ENCODE peak calls at places on chromosome 5, in six cellular contexts. J is GM12892; C is astrocyte; F is cardiac muscle cell; D is stimulated activated CD4-positive, alpha-beta T cell treated with anti-CD3 and anti-CD28 coated beads, TNF-alpha, amount 100 ng/mL, for 48 hours; U is fibroblast of the conjunctiva. W is an unnamed sample.

GRCh38 chr5:172235132-172235780 is 41.3 kb downstream of the EFCAB9 start:
- DNase-seq in J (no peak), C (peak), F (peak), D (no peak), U (no peak), W (peak)

GRCh38 chr5:34656001-34656699 is at the start of gene RAI14:
- DNase-seq in J (peak), C (peak), F (peak), D (no peak), U (peak), W (peak)

GRCh38 chr5:170788626-170789304 is 5.2 kb downstream of the GABRP start:
- DNase-seq in J (no peak), C (no peak), F (no peak), D (no peak), U (no peak), W (peak)

GRCh38 chr5:137599479-137599878 is 100.4 kb upstream of the SPOCK1 start:
- DNase-seq in J (no peak), C (no peak), F (no peak), D (no peak), U (no peak), W (no peak)

GRCh38 chr5:149561848-149562247 is 10.6 kb upstream of the CSNK1A1 start:
- DNase-seq in J (no peak), C (peak), F (peak), D (no peak), U (peak), W (peak)

GRCh38 chr5:152349683-152350526 is 55.2 kb downstream of the NMUR2 start:
- DNase-seq in J (peak), C (peak), F (peak), D (no peak), U (no peak), W (peak)

GRCh38 chr5:73950441-73950873 is 324.5 kb downstream of the ARHGEF28 start:
- DNase-seq in J (no peak), C (peak), F (no peak), D (no peak), U (no peak), W (no peak)

GRCh38 chr5:15376803-15377202 is 123.2 kb upstream of the FBXL7 start:
- DNase-seq in J (no peak), C (no peak), F (peak), D (no peak), U (no peak), W (no peak)

GRCh38 chr5:169433221-169433651 is 132.3 kb upstream of the SLIT3 start:
- DNase-seq in J (no peak), C (no peak), F (no peak), D (no peak), U (no peak), W (no peak)

GRCh38 chr5:142814122-142814521 is 43.9 kb downstream of the ARHGAP26 start:
- DNase-seq in J (no peak), C (no peak), F (peak), D (no peak), U (no peak), W (no peak)

GRCh38 chr5:143515829-143516228 is 112.3 kb upstream of the NR3C1 start:
- DNase-seq in J (no peak), C (no peak), F (no peak), D (no peak), U (peak), W (no peak)

GRCh38 chr5:151675956-151676712 is 10.6 kb downstream of the SPARC start:
- DNase-seq in J (no peak), C (no peak), F (no peak), D (no peak), U (no peak), W (no peak)

GRCh38 chr5:139140631-139141071 is 57.5 kb downstream of the SIL1 start:
- DNase-seq in J (no peak), C (peak), F (no peak), D (no peak), U (no peak), W (no peak)

GRCh38 chr5:79032031-79032711 is 37.3 kb downstream of the DMGDH start:
- DNase-seq in J (no peak), C (peak), F (no peak), D (no peak), U (no peak), W (no peak)

GRCh38 chr5:7261049-7261448 is 134.9 kb upstream of the ADCY2 start:
- DNase-seq in J (no peak), C (peak), F (peak), D (no peak), U (peak), W (peak)

GRCh38 chr5:176818391-176819098 is 8.2 kb downstream of the UNC5A start:
- DNase-seq in J (no peak), C (no peak), F (no peak), D (no peak), U (no peak), W (peak)

GRCh38 chr5:64506567-64507321 is 929 bp downstream of the RGS7BP start:
- DNase-seq in J (peak), C (no peak), F (no peak), D (no peak), U (no peak), W (no peak)

GRCh38 chr5:1443991-1444360 is 1.3 kb downstream of the SLC6A3 start:
- DNase-seq in J (no peak), C (no peak), F (no peak), D (no peak), U (no peak), W (no peak)

GRCh38 chr5:35404701-35405100 is 174.4 kb upstream of the PRLR start:
- DNase-seq in J (no peak), C (no peak), F (no peak), D (no peak), U (no peak), W (no peak)

GRCh38 chr5:52837591-52838001 is 49.9 kb downstream of the ITGA1 start:
- DNase-seq in J (no peak), C (peak), F (peak), D (no peak), U (peak), W (no peak)

GRCh38 chr5:3384531-3384930 is 211.1 kb upstream of the IRX1 start:
- DNase-seq in J (no peak), C (no peak), F (no peak), D (no peak), U (no peak), W (no peak)

W was measured in NCI-H2029.